ENCODE peak calls at places on chromosome 7, in nine cellular contexts. One of them, this sample, is unnamed.

GRCh38 chr7:2701832-2702593 is 14.0 kb downstream of the AMZ1 start:
- DNase-seq in right atrium auricular region: peak; percentile 86
- DNase-seq in fibroblast of pulmonary artery: peak; percentile 55
- DNase-seq in colonic mucosa: no peak
- DNase-seq in cardiac muscle cell: peak; percentile 42
- DNase-seq in thoracic aorta: no peak
- DNase-seq in spleen: no peak
- DNase-seq in AG04450: no peak
- DNase-seq in PC-9: no peak
- DNase-seq in this sample: peak; percentile 82

GRCh38 chr7:1105189-1105588 is 17.3 kb downstream of the GPER1 start:
- DNase-seq in right atrium auricular region: no peak
- DNase-seq in fibroblast of pulmonary artery: no peak
- DNase-seq in colonic mucosa: no peak
- DNase-seq in cardiac muscle cell: no peak
- DNase-seq in thoracic aorta: no peak
- DNase-seq in spleen: peak; percentile 63
- DNase-seq in AG04450: no peak
- DNase-seq in PC-9: no peak
- DNase-seq in this sample: no peak

GRCh38 chr7:144584741-144585140 is 181.2 kb upstream of the NOBOX start:
- DNase-seq in right atrium auricular region: no peak
- DNase-seq in fibroblast of pulmonary artery: no peak
- DNase-seq in colonic mucosa: no peak
- DNase-seq in cardiac muscle cell: no peak
- DNase-seq in thoracic aorta: no peak
- DNase-seq in spleen: no peak
- DNase-seq in AG04450: no peak
- DNase-seq in PC-9: no peak
- DNase-seq in this sample: no peak

GRCh38 chr7:1355568-1356340 is 103.5 kb downstream of the MICALL2 start:
- DNase-seq in right atrium auricular region: no peak
- DNase-seq in fibroblast of pulmonary artery: no peak
- DNase-seq in colonic mucosa: peak; percentile 25
- DNase-seq in cardiac muscle cell: no peak
- DNase-seq in thoracic aorta: no peak
- DNase-seq in spleen: peak; percentile 44
- DNase-seq in AG04450: no peak
- DNase-seq in PC-9: no peak
- DNase-seq in this sample: no peak

GRCh38 chr7:148967032-148967372 is 61.3 kb downstream of the PDIA4 start:
- DNase-seq in right atrium auricular region: no peak
- DNase-seq in fibroblast of pulmonary artery: no peak
- DNase-seq in colonic mucosa: no peak
- DNase-seq in cardiac muscle cell: no peak
- DNase-seq in thoracic aorta: no peak
- DNase-seq in spleen: no peak
- DNase-seq in AG04450: no peak
- DNase-seq in PC-9: no peak
- DNase-seq in this sample: no peak

GRCh38 chr7:128946936-128947830 is 9.5 kb downstream of the IRF5 start:
- DNase-seq in right atrium auricular region: no peak
- DNase-seq in fibroblast of pulmonary artery: no peak
- DNase-seq in colonic mucosa: no peak
- DNase-seq in cardiac muscle cell: no peak
- DNase-seq in thoracic aorta: no peak
- DNase-seq in spleen: peak; percentile 72
- DNase-seq in AG04450: no peak
- DNase-seq in PC-9: no peak
- DNase-seq in this sample: no peak

GRCh38 chr7:159092701-159093121 is 52.0 kb downstream of the VIPR2 start:
- DNase-seq in right atrium auricular region: peak; percentile 57
- DNase-seq in fibroblast of pulmonary artery: no peak
- DNase-seq in colonic mucosa: no peak
- DNase-seq in cardiac muscle cell: no peak
- DNase-seq in thoracic aorta: no peak
- DNase-seq in spleen: peak; percentile 55
- DNase-seq in AG04450: no peak
- DNase-seq in PC-9: no peak
- DNase-seq in this sample: no peak

GRCh38 chr7:99407849-99408346 is 499 bp downstream of the PDAP1 start:
- DNase-seq in right atrium auricular region: peak; percentile 85
- DNase-seq in fibroblast of pulmonary artery: peak; percentile 74
- DNase-seq in colonic mucosa: peak; percentile 58
- DNase-seq in cardiac muscle cell: peak; percentile 82
- DNase-seq in thoracic aorta: peak; percentile 77
- DNase-seq in spleen: no peak
- DNase-seq in AG04450: no peak
- DNase-seq in PC-9: peak; percentile 43
- DNase-seq in this sample: peak; percentile 93

GRCh38 chr7:7675686-7676085 is 35.1 kb downstream of the UMAD1 start:
- DNase-seq in right atrium auricular region: no peak
- DNase-seq in fibroblast of pulmonary artery: no peak
- DNase-seq in colonic mucosa: no peak
- DNase-seq in cardiac muscle cell: no peak
- DNase-seq in thoracic aorta: no peak
- DNase-seq in spleen: no peak
- DNase-seq in AG04450: no peak
- DNase-seq in PC-9: no peak
- DNase-seq in this sample: no peak

GRCh38 chr7:36348256-36348655 is 41.4 kb upstream of the ANLN start:
- DNase-seq in right atrium auricular region: no peak
- DNase-seq in fibroblast of pulmonary artery: peak; percentile 35
- DNase-seq in colonic mucosa: no peak
- DNase-seq in cardiac muscle cell: peak; percentile 47
- DNase-seq in thoracic aorta: no peak
- DNase-seq in spleen: no peak
- DNase-seq in AG04450: peak; percentile 29
- DNase-seq in PC-9: no peak
- DNase-seq in this sample: peak; percentile 56

GRCh38 chr7:12729112-12729511 is 41.7 kb downstream of the ARL4A start:
- DNase-seq in right atrium auricular region: peak; percentile 85
- DNase-seq in fibroblast of pulmonary artery: peak; percentile 88
- DNase-seq in colonic mucosa: peak; percentile 54
- DNase-seq in cardiac muscle cell: peak; percentile 80
- DNase-seq in thoracic aorta: peak; percentile 19
- DNase-seq in spleen: no peak
- DNase-seq in AG04450: no peak
- DNase-seq in PC-9: no peak
- DNase-seq in this sample: peak; percentile 54

GRCh38 chr7:12730523-12730922 is 43.1 kb downstream of the ARL4A start:
- DNase-seq in right atrium auricular region: no peak
- DNase-seq in fibroblast of pulmonary artery: peak; percentile 16
- DNase-seq in colonic mucosa: no peak
- DNase-seq in cardiac muscle cell: no peak
- DNase-seq in thoracic aorta: no peak
- DNase-seq in spleen: no peak
- DNase-seq in AG04450: no peak
- DNase-seq in PC-9: no peak
- DNase-seq in this sample: no peak

GRCh38 chr7:12731775-12732174 is 44.3 kb downstream of the ARL4A start:
- DNase-seq in right atrium auricular region: no peak
- DNase-seq in fibroblast of pulmonary artery: no peak
- DNase-seq in colonic mucosa: no peak
- DNase-seq in cardiac muscle cell: no peak
- DNase-seq in thoracic aorta: no peak
- DNase-seq in spleen: no peak
- DNase-seq in AG04450: no peak
- DNase-seq in PC-9: no peak
- DNase-seq in this sample: no peak

GRCh38 chr7:12732428-12732827 is 45.0 kb downstream of the ARL4A start:
- DNase-seq in right atrium auricular region: no peak
- DNase-seq in fibroblast of pulmonary artery: no peak
- DNase-seq in colonic mucosa: no peak
- DNase-seq in cardiac muscle cell: no peak
- DNase-seq in thoracic aorta: no peak
- DNase-seq in spleen: no peak
- DNase-seq in AG04450: no peak
- DNase-seq in PC-9: no peak
- DNase-seq in this sample: no peak

GRCh38 chr7:12731214-12731656 is 43.8 kb downstream of the ARL4A start:
- DNase-seq in right atrium auricular region: no peak
- DNase-seq in fibroblast of pulmonary artery: peak; percentile 70
- DNase-seq in colonic mucosa: no peak
- DNase-seq in cardiac muscle cell: peak; percentile 48
- DNase-seq in thoracic aorta: no peak
- DNase-seq in spleen: no peak
- DNase-seq in AG04450: no peak
- DNase-seq in PC-9: no peak
- DNase-seq in this sample: peak; percentile 63
- TF ChIP-seq CTCF in right atrium auricular region: peak; percentile 36
- TF ChIP-seq CTCF in fibroblast of pulmonary artery: peak; percentile 27
- TF ChIP-seq CTCF in colonic mucosa: no peak
- TF ChIP-seq CTCF in cardiac muscle cell: peak; percentile 11
- TF ChIP-seq CTCF in thoracic aorta: no peak
- TF ChIP-seq CTCF in spleen: no peak
- TF ChIP-seq CTCF in AG04450: no peak
- TF ChIP-seq CTCF in PC-9: no peak
- TF ChIP-seq CTCF in this sample: peak; percentile 24

GRCh38 chr7:5692845-5693278 is 88.6 kb downstream of the RNF216 start:
- DNase-seq in right atrium auricular region: no peak
- DNase-seq in fibroblast of pulmonary artery: peak; percentile 81
- DNase-seq in colonic mucosa: no peak
- DNase-seq in cardiac muscle cell: peak; percentile 74
- DNase-seq in thoracic aorta: no peak
- DNase-seq in spleen: no peak
- DNase-seq in AG04450: peak; percentile 67
- DNase-seq in PC-9: peak; percentile 82
- DNase-seq in this sample: peak; percentile 71
- H3K4me3 ChIP-seq in right atrium auricular region: peak overlapping the region; percentile 39
- H3K4me3 ChIP-seq in fibroblast of pulmonary artery: peak overlapping the region; percentile 23
- H3K4me3 ChIP-seq in colonic mucosa: no peak overlapping the region
- H3K4me3 ChIP-seq in cardiac muscle cell: no peak overlapping the region
- H3K4me3 ChIP-seq in thoracic aorta: peak overlapping the region; percentile 59
- H3K4me3 ChIP-seq in spleen: no peak overlapping the region
- H3K4me3 ChIP-seq in AG04450: peak overlapping the region; percentile 44
- H3K4me3 ChIP-seq in PC-9: peak overlapping the region; percentile 33
- H3K4me3 ChIP-seq in this sample: peak overlapping the region; percentile 20

DNA sequence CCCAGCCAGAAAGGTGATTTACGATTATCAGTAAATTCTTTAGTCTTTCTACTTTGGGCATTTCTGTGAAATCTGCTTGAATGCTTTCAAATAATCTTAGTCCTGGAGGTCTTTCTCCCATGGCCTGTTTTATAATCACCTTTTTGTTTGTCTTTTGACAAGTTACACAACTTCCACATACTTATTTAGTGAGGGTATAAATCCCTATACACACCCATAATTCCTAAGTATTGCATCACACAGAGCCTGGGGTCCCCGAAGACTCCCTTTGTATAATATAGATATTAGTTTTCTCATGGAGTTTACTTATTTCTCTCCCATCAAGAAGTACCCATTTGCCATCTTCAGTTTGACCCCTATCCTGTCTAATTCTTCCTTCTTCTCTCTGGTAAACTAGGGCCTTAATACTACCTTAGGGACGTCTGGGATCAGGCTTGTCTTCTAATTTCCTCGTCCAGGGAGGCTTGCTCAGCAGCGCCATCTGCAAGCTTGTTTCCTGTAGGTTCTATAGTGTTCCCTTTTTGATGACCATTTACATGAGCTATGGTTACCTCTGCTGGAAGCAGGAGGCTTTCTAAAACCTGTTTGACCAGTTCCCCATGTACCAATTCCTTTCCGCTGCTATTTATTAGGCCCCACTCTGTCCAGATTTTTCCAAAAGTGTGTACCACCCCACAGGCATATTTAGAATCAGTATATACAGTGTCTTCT is 8.1 kb downstream of the DNAH11 start:
- DNase-seq in right atrium auricular region: no peak
- DNase-seq in fibroblast of pulmonary artery: no peak
- DNase-seq in colonic mucosa: no peak
- DNase-seq in cardiac muscle cell: no peak
- DNase-seq in thoracic aorta: no peak
- DNase-seq in spleen: no peak
- DNase-seq in AG04450: no peak
- DNase-seq in PC-9: peak; percentile 82
- DNase-seq in this sample: no peak
- TF ChIP-seq CTCF in right atrium auricular region: no peak
- TF ChIP-seq CTCF in fibroblast of pulmonary artery: no peak
- TF ChIP-seq CTCF in colonic mucosa: no peak
- TF ChIP-seq CTCF in cardiac muscle cell: no peak
- TF ChIP-seq CTCF in thoracic aorta: no peak
- TF ChIP-seq CTCF in spleen: no peak
- TF ChIP-seq CTCF in AG04450: no peak
- TF ChIP-seq CTCF in PC-9: peak; percentile 65
- TF ChIP-seq CTCF in this sample: no peak

DNA sequence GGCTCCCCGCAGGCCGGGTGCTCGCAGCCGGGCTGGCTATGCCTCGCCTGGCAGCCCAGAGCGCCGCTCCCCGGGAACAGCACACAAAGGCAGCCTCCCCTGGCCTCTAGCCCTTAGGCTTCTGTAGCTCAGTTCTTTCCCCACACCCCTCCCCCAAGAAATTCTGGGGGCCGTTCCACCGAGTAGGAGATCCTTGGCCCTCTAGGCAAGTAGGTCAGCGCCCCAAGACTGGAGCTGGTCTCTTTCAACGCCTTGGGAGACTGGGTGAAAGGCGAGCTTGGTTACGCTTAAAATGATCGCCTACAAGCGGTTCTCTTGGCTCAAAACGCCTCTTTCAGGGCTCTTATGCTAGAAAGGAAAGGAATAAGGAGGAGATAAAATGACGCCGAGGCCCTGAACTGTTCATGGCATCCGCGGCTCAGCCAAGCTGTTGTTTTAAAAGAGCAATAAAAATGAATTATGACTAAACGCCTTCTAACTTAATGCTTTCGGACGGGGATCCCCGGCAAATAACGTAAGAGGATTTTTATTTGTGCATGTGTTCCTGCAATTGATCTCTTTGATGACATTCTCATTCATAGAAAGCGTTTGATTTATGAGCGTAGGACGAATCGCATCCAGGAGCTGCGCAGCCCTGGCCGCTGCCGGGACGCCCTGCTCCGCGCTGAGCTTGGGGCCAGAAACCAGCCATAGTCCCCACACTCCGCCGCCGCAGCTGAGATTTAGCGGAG is 2.9 kb upstream of the HOXA1 start:
- DNase-seq in right atrium auricular region: no peak
- DNase-seq in fibroblast of pulmonary artery: no peak
- DNase-seq in colonic mucosa: peak; percentile 66
- DNase-seq in cardiac muscle cell: no peak
- DNase-seq in thoracic aorta: no peak
- DNase-seq in spleen: no peak
- DNase-seq in AG04450: no peak
- DNase-seq in PC-9: no peak
- DNase-seq in this sample: peak; percentile 93
- H3K4me3 ChIP-seq in right atrium auricular region: no peak overlapping the region
- H3K4me3 ChIP-seq in fibroblast of pulmonary artery: peak overlapping the region; percentile 55
- H3K4me3 ChIP-seq in colonic mucosa: peak overlapping the region; percentile 74
- H3K4me3 ChIP-seq in cardiac muscle cell: no peak overlapping the region
- H3K4me3 ChIP-seq in thoracic aorta: peak overlapping the region; percentile 99
- H3K4me3 ChIP-seq in spleen: peak overlapping the region; percentile 86
- H3K4me3 ChIP-seq in AG04450: peak overlapping the region; percentile 91
- H3K4me3 ChIP-seq in PC-9: no peak overlapping the region
- H3K4me3 ChIP-seq in this sample: peak overlapping the region; percentile 93

This sample was measured in fibroblast of mammary gland.